ENCODE peak calls at places on chromosomes 7 and 10, in nine cellular contexts. One of them, this sample, is unnamed.
A peak's percentile ranks its signal among the peaks of the same experiment; 100 is the strongest.

GRCh38 chr10:31036209-31036608 is 4.5 kb upstream of the ZNF438 start:
- DNase-seq in fibroblast of lung: peak; percentile 42
- DNase-seq in brain microvascular endothelial cell: peak; percentile 13
- DNase-seq in fibroblast of mammary gland: peak; percentile 48
- DNase-seq in hepatocyte: no peak
- DNase-seq in HCT116: no peak
- DNase-seq in effector memory CD4-positive, alpha-beta T cell: no peak
- DNase-seq in breast epithelium: no peak
- DNase-seq in GM06990: no peak
- DNase-seq in this sample: no peak

GRCh38 chr7:38929460-38930171 is 20.6 kb upstream of the VPS41 start:
- DNase-seq in fibroblast of lung: peak; percentile 60
- DNase-seq in brain microvascular endothelial cell: no peak
- DNase-seq in fibroblast of mammary gland: no peak
- DNase-seq in hepatocyte: no peak
- DNase-seq in HCT116: no peak
- DNase-seq in effector memory CD4-positive, alpha-beta T cell: no peak
- DNase-seq in breast epithelium: no peak
- DNase-seq in GM06990: no peak
- DNase-seq in this sample: no peak

GRCh38 chr10:614772-615582 is 74.5 kb downstream of the DIP2C start:
- DNase-seq in fibroblast of lung: peak; percentile 42
- DNase-seq in brain microvascular endothelial cell: no peak
- DNase-seq in fibroblast of mammary gland: no peak
- DNase-seq in hepatocyte: no peak
- DNase-seq in HCT116: no peak
- DNase-seq in effector memory CD4-positive, alpha-beta T cell: no peak
- DNase-seq in breast epithelium: peak; percentile 51
- DNase-seq in GM06990: no peak
- DNase-seq in this sample: no peak

GRCh38 chr10:103197177-103197576 is 4.1 kb upstream of the NT5C2 start:
- DNase-seq in fibroblast of lung: peak; percentile 68
- DNase-seq in brain microvascular endothelial cell: peak; percentile 70
- DNase-seq in fibroblast of mammary gland: peak; percentile 79
- DNase-seq in hepatocyte: peak; percentile 61
- DNase-seq in HCT116: peak; percentile 37
- DNase-seq in effector memory CD4-positive, alpha-beta T cell: no peak
- DNase-seq in breast epithelium: no peak
- DNase-seq in GM06990: no peak
- DNase-seq in this sample: peak; percentile 28

GRCh38 chr10:24718031-24718855 is 5.4 kb downstream of the ARHGAP21 start:
- DNase-seq in fibroblast of lung: peak; percentile 81
- DNase-seq in brain microvascular endothelial cell: peak; percentile 56
- DNase-seq in fibroblast of mammary gland: peak; percentile 87
- DNase-seq in hepatocyte: no peak
- DNase-seq in HCT116: no peak
- DNase-seq in effector memory CD4-positive, alpha-beta T cell: no peak
- DNase-seq in breast epithelium: no peak
- DNase-seq in GM06990: no peak
- DNase-seq in this sample: no peak

GRCh38 chr10:69640196-69640980 is 10.3 kb downstream of the FAM241B start:
- DNase-seq in fibroblast of lung: no peak
- DNase-seq in brain microvascular endothelial cell: no peak
- DNase-seq in fibroblast of mammary gland: no peak
- DNase-seq in hepatocyte: no peak
- DNase-seq in HCT116: no peak
- DNase-seq in effector memory CD4-positive, alpha-beta T cell: no peak
- DNase-seq in breast epithelium: peak; percentile 66
- DNase-seq in GM06990: no peak
- DNase-seq in this sample: no peak

GRCh38 chr7:44977956-44978355 is 859 bp downstream of the MYO1G start:
- DNase-seq in fibroblast of lung: no peak
- DNase-seq in brain microvascular endothelial cell: no peak
- DNase-seq in fibroblast of mammary gland: no peak
- DNase-seq in hepatocyte: no peak
- DNase-seq in HCT116: no peak
- DNase-seq in effector memory CD4-positive, alpha-beta T cell: no peak
- DNase-seq in breast epithelium: no peak
- DNase-seq in GM06990: no peak
- DNase-seq in this sample: no peak

GRCh38 chr10:32790483-32790882 is 167.5 kb downstream of the ITGB1 start:
- DNase-seq in fibroblast of lung: peak; percentile 25
- DNase-seq in brain microvascular endothelial cell: peak; percentile 22
- DNase-seq in fibroblast of mammary gland: peak; percentile 38
- DNase-seq in hepatocyte: no peak
- DNase-seq in HCT116: no peak
- DNase-seq in effector memory CD4-positive, alpha-beta T cell: no peak
- DNase-seq in breast epithelium: no peak
- DNase-seq in GM06990: no peak
- DNase-seq in this sample: no peak

GRCh38 chr10:78804356-78805032 is 264.3 kb upstream of the ZMIZ1 start:
- DNase-seq in fibroblast of lung: no peak
- DNase-seq in brain microvascular endothelial cell: no peak
- DNase-seq in fibroblast of mammary gland: no peak
- DNase-seq in hepatocyte: no peak
- DNase-seq in HCT116: no peak
- DNase-seq in effector memory CD4-positive, alpha-beta T cell: no peak
- DNase-seq in breast epithelium: no peak
- DNase-seq in GM06990: no peak
- DNase-seq in this sample: no peak

GRCh38 chr10:59234194-59234593 is 57.8 kb downstream of the PHYHIPL start:
- DNase-seq in fibroblast of lung: peak; percentile 14
- DNase-seq in brain microvascular endothelial cell: no peak
- DNase-seq in fibroblast of mammary gland: peak; percentile 57
- DNase-seq in hepatocyte: no peak
- DNase-seq in HCT116: no peak
- DNase-seq in effector memory CD4-positive, alpha-beta T cell: no peak
- DNase-seq in breast epithelium: no peak
- DNase-seq in GM06990: no peak
- DNase-seq in this sample: no peak

GRCh38 chr7:106289848-106290247 is 5.1 kb upstream of the NAMPT start:
- DNase-seq in fibroblast of lung: peak; percentile 51
- DNase-seq in brain microvascular endothelial cell: no peak
- DNase-seq in fibroblast of mammary gland: no peak
- DNase-seq in hepatocyte: no peak
- DNase-seq in HCT116: no peak
- DNase-seq in effector memory CD4-positive, alpha-beta T cell: no peak
- DNase-seq in breast epithelium: no peak
- DNase-seq in GM06990: no peak
- DNase-seq in this sample: no peak

GRCh38 chr10:8520382-8520781 is 465.9 kb downstream of the GATA3 start:
- DNase-seq in fibroblast of lung: no peak
- DNase-seq in brain microvascular endothelial cell: no peak
- DNase-seq in fibroblast of mammary gland: no peak
- DNase-seq in hepatocyte: no peak
- DNase-seq in HCT116: no peak
- DNase-seq in effector memory CD4-positive, alpha-beta T cell: no peak
- DNase-seq in breast epithelium: no peak
- DNase-seq in GM06990: no peak
- DNase-seq in this sample: no peak

GRCh38 chr7:28855538-28856217 is 102.5 kb downstream of the TRIL start:
- DNase-seq in fibroblast of lung: peak; percentile 99
- DNase-seq in brain microvascular endothelial cell: peak; percentile 96
- DNase-seq in fibroblast of mammary gland: peak; percentile 98
- DNase-seq in hepatocyte: peak; percentile 64
- DNase-seq in HCT116: peak; percentile 92
- DNase-seq in effector memory CD4-positive, alpha-beta T cell: no peak
- DNase-seq in breast epithelium: no peak
- DNase-seq in GM06990: no peak
- DNase-seq in this sample: no peak

GRCh38 chr10:89373916-89374711 is 3.7 kb upstream of the IFIT1B start:
- DNase-seq in fibroblast of lung: peak; percentile 96
- DNase-seq in brain microvascular endothelial cell: peak; percentile 91
- DNase-seq in fibroblast of mammary gland: peak; percentile 95
- DNase-seq in hepatocyte: peak; percentile 69
- DNase-seq in HCT116: no peak
- DNase-seq in effector memory CD4-positive, alpha-beta T cell: no peak
- DNase-seq in breast epithelium: peak; percentile 93
- DNase-seq in GM06990: no peak
- DNase-seq in this sample: no peak

GRCh38 chr10:3095373-3096139 is 28.2 kb downstream of the PFKP start:
- DNase-seq in fibroblast of lung: peak; percentile 100
- DNase-seq in brain microvascular endothelial cell: peak; percentile 99
- DNase-seq in fibroblast of mammary gland: peak; percentile 100
- DNase-seq in hepatocyte: peak; percentile 84
- DNase-seq in HCT116: peak; percentile 97
- DNase-seq in effector memory CD4-positive, alpha-beta T cell: no peak
- DNase-seq in breast epithelium: no peak
- DNase-seq in GM06990: no peak
- DNase-seq in this sample: peak; percentile 26

GRCh38 chr10:110344622-110345021 is 39.9 kb upstream of the SMNDC1 start:
- DNase-seq in fibroblast of lung: peak; percentile 50
- DNase-seq in brain microvascular endothelial cell: no peak
- DNase-seq in fibroblast of mammary gland: no peak
- DNase-seq in hepatocyte: no peak
- DNase-seq in HCT116: no peak
- DNase-seq in effector memory CD4-positive, alpha-beta T cell: no peak
- DNase-seq in breast epithelium: no peak
- DNase-seq in GM06990: no peak
- DNase-seq in this sample: no peak

GRCh38 chr10:96835826-96836365 is 3.8 kb downstream of the LCOR start:
- DNase-seq in fibroblast of lung: no peak
- DNase-seq in brain microvascular endothelial cell: no peak
- DNase-seq in fibroblast of mammary gland: no peak
- DNase-seq in hepatocyte: peak; percentile 25
- DNase-seq in HCT116: no peak
- DNase-seq in effector memory CD4-positive, alpha-beta T cell: no peak
- DNase-seq in breast epithelium: no peak
- DNase-seq in GM06990: no peak
- DNase-seq in this sample: no peak
- H3K4me3 ChIP-seq in fibroblast of lung: no peak overlapping the region
- H3K4me3 ChIP-seq in brain microvascular endothelial cell: no peak overlapping the region
- H3K4me3 ChIP-seq in fibroblast of mammary gland: no peak overlapping the region
- H3K4me3 ChIP-seq in hepatocyte: no peak overlapping the region
- H3K4me3 ChIP-seq in HCT116: no peak overlapping the region
- H3K4me3 ChIP-seq in effector memory CD4-positive, alpha-beta T cell: no peak overlapping the region
- H3K4me3 ChIP-seq in breast epithelium: no peak overlapping the region
- H3K4me3 ChIP-seq in GM06990: no peak overlapping the region
- H3K4me3 ChIP-seq in this sample: no peak overlapping the region

GRCh38 chr7:50092579-50093411 is at the start of gene ZPBP:
- DNase-seq in fibroblast of lung: peak; percentile 4
- DNase-seq in brain microvascular endothelial cell: peak; percentile 35
- DNase-seq in fibroblast of mammary gland: peak; percentile 34
- DNase-seq in hepatocyte: peak; percentile 64
- DNase-seq in HCT116: peak; percentile 7
- DNase-seq in effector memory CD4-positive, alpha-beta T cell: peak; percentile 50
- DNase-seq in breast epithelium: no peak
- DNase-seq in GM06990: peak; percentile 65
- DNase-seq in this sample: peak; percentile 29
- H3K4me3 ChIP-seq in fibroblast of lung: no peak within 1 kb of the TSS
- H3K4me3 ChIP-seq in brain microvascular endothelial cell: peak within 1 kb of the TSS; percentile 3
- H3K4me3 ChIP-seq in fibroblast of mammary gland: no peak within 1 kb of the TSS
- H3K4me3 ChIP-seq in hepatocyte: peak within 1 kb of the TSS; percentile 1
- H3K4me3 ChIP-seq in HCT116: no peak within 1 kb of the TSS
- H3K4me3 ChIP-seq in effector memory CD4-positive, alpha-beta T cell: peak within 1 kb of the TSS; percentile 59
- H3K4me3 ChIP-seq in breast epithelium: peak within 1 kb of the TSS; percentile 14
- H3K4me3 ChIP-seq in GM06990: peak within 1 kb of the TSS; percentile 68
- H3K4me3 ChIP-seq in this sample: peak within 1 kb of the TSS; percentile 86

DNA sequence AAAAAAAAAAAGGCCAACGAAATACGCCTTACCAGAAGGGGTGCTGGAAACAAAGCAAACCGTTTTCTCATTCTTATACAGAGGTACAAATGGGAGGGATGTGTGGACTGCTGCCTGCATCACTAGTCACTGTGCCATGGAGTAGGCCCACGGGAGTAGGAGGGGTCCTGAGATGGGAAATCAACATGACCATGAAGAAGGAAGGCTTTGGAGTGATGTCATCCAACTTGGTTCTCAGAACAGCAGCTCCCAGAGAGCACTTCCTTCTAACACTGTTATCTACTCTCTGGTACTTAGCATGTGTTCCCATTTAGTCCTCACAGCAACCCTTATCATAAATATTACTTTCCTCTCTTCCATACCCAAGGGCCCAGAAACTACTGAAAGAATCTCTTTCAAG is 60.0 kb upstream of the LRGUK start:
- DNase-seq in fibroblast of lung: no peak
- DNase-seq in brain microvascular endothelial cell: no peak
- DNase-seq in fibroblast of mammary gland: no peak
- DNase-seq in hepatocyte: no peak
- DNase-seq in HCT116: no peak
- DNase-seq in effector memory CD4-positive, alpha-beta T cell: no peak
- DNase-seq in breast epithelium: no peak
- DNase-seq in GM06990: no peak
- DNase-seq in this sample: no peak
- H3K4me3 ChIP-seq in fibroblast of lung: no peak overlapping the region
- H3K4me3 ChIP-seq in brain microvascular endothelial cell: no peak overlapping the region
- H3K4me3 ChIP-seq in fibroblast of mammary gland: no peak overlapping the region
- H3K4me3 ChIP-seq in hepatocyte: no peak overlapping the region
- H3K4me3 ChIP-seq in HCT116: no peak overlapping the region
- H3K4me3 ChIP-seq in effector memory CD4-positive, alpha-beta T cell: no peak overlapping the region
- H3K4me3 ChIP-seq in breast epithelium: no peak overlapping the region
- H3K4me3 ChIP-seq in GM06990: no peak overlapping the region
- H3K4me3 ChIP-seq in this sample: no peak overlapping the region

GRCh38 chr7:20121404-20121803 is 95.8 kb downstream of the MACC1 start:
- DNase-seq in fibroblast of lung: no peak
- DNase-seq in brain microvascular endothelial cell: no peak
- DNase-seq in fibroblast of mammary gland: no peak
- DNase-seq in hepatocyte: no peak
- DNase-seq in HCT116: no peak
- DNase-seq in effector memory CD4-positive, alpha-beta T cell: no peak
- DNase-seq in breast epithelium: no peak
- DNase-seq in GM06990: no peak
- DNase-seq in this sample: no peak
- H3K4me3 ChIP-seq in fibroblast of lung: no peak overlapping the region
- H3K4me3 ChIP-seq in brain microvascular endothelial cell: no peak overlapping the region
- H3K4me3 ChIP-seq in fibroblast of mammary gland: no peak overlapping the region
- H3K4me3 ChIP-seq in hepatocyte: no peak overlapping the region
- H3K4me3 ChIP-seq in HCT116: no peak overlapping the region
- H3K4me3 ChIP-seq in effector memory CD4-positive, alpha-beta T cell: no peak overlapping the region
- H3K4me3 ChIP-seq in breast epithelium: no peak overlapping the region
- H3K4me3 ChIP-seq in GM06990: no peak overlapping the region
- H3K4me3 ChIP-seq in this sample: no peak overlapping the region

GRCh38 chr7:139361523-139361922 is 1.8 kb downstream of the LUC7L2 start:
- DNase-seq in fibroblast of lung: no peak
- DNase-seq in brain microvascular endothelial cell: no peak
- DNase-seq in fibroblast of mammary gland: no peak
- DNase-seq in hepatocyte: no peak
- DNase-seq in HCT116: no peak
- DNase-seq in effector memory CD4-positive, alpha-beta T cell: no peak
- DNase-seq in breast epithelium: no peak
- DNase-seq in GM06990: no peak
- DNase-seq in this sample: no peak
- H3K4me3 ChIP-seq in fibroblast of lung: peak overlapping the region; percentile 90
- H3K4me3 ChIP-seq in brain microvascular endothelial cell: peak overlapping the region; percentile 93
- H3K4me3 ChIP-seq in fibroblast of mammary gland: peak overlapping the region; percentile 78
- H3K4me3 ChIP-seq in hepatocyte: peak overlapping the region; percentile 37
- H3K4me3 ChIP-seq in HCT116: peak overlapping the region; percentile 67
- H3K4me3 ChIP-seq in effector memory CD4-positive, alpha-beta T cell: peak overlapping the region; percentile 99
- H3K4me3 ChIP-seq in breast epithelium: peak overlapping the region; percentile 84
- H3K4me3 ChIP-seq in GM06990: peak overlapping the region; percentile 87
- H3K4me3 ChIP-seq in this sample: peak overlapping the region; percentile 99

DNA sequence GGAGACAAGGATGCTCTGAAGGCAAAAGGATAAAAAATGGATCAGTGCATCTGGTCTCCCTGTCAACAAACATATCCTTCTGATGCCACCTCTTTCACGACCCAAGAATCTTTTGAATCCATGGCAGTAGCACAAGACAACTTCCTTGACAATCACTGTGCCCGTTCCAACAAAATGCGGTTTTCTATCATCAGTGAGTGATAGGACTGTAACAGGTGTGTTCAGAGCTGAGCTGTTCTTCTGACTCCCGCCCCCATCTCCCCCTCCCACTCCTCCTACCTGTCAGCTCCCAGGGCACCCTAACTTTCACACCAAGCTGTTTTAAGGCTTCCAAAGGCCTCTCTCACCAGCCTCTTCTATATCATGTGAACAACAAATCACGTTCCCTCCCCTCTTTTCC is 74.8 kb downstream of the PARD3 start:
- DNase-seq in fibroblast of lung: no peak
- DNase-seq in brain microvascular endothelial cell: no peak
- DNase-seq in fibroblast of mammary gland: no peak
- DNase-seq in hepatocyte: no peak
- DNase-seq in HCT116: no peak
- DNase-seq in effector memory CD4-positive, alpha-beta T cell: no peak
- DNase-seq in breast epithelium: no peak
- DNase-seq in GM06990: no peak
- DNase-seq in this sample: no peak
- H3K4me3 ChIP-seq in fibroblast of lung: peak overlapping the region; percentile 8
- H3K4me3 ChIP-seq in brain microvascular endothelial cell: peak overlapping the region; percentile 35
- H3K4me3 ChIP-seq in fibroblast of mammary gland: peak overlapping the region; percentile 15
- H3K4me3 ChIP-seq in hepatocyte: no peak overlapping the region
- H3K4me3 ChIP-seq in HCT116: no peak overlapping the region
- H3K4me3 ChIP-seq in effector memory CD4-positive, alpha-beta T cell: no peak overlapping the region
- H3K4me3 ChIP-seq in breast epithelium: no peak overlapping the region
- H3K4me3 ChIP-seq in GM06990: no peak overlapping the region
- H3K4me3 ChIP-seq in this sample: no peak overlapping the region

This sample was measured in CD4-positive, CD25-positive, alpha-beta regulatory T cell.